ENCODE peak calls at places on chromosomes 13 and 19, in ten cellular contexts. Q is HCT116, Z is tibial nerve, K is mesenchymal stem cell, W is IMR-90, U is heart left ventricle, Y is GM23338, T is heart right ventricle, L is astrocyte, H is breast epithelium. I is an unnamed sample. For H3K36me3 and H3K4me1, the result is how much of the 10 kb centered on the place peaks cover.

GRCh38 chr19:49430678-49431329 is 5.6 kb downstream of the GFY start:
- DNase-seq in Q (no peak), Z (no peak), K (no peak), W (no peak), U (no peak), Y (no peak), T (no peak), L (no peak), H (no peak), I (no peak)

GRCh38 chr13:95643814-95644598 is 500 bp downstream of the DZIP1 start:
- DNase-seq in Q (no peak), Z (no peak), K (peak), W (peak), U (peak), Y (peak), T (peak), L (peak), H (no peak), I (no peak)

GRCh38 chr19:17441241-17442135 is 7.0 kb downstream of the TMEM221 start:
- DNase-seq in Q (no peak), Z (no peak), K (peak), W (no peak), U (no peak), Y (peak), T (no peak), L (peak), H (no peak), I (no peak)

GRCh38 chr13:97256343-97256783 is 34.2 kb downstream of the MBNL2 start:
- DNase-seq in Q (peak), Z (no peak), K (peak), W (peak), U (no peak), Y (no peak), T (no peak), L (peak), H (no peak), I (no peak)

GRCh38 chr13:111861766-111862366 is 205.1 kb upstream of the SOX1 start:
- DNase-seq in Q (no peak), Z (no peak), K (no peak), W (no peak), U (no peak), Y (no peak), T (no peak), L (no peak), H (no peak), I (no peak)

GRCh38 chr13:78241278-78241919 is 322.8 kb upstream of the EDNRB start:
- DNase-seq in Q (no peak), Z (no peak), K (peak), W (peak), U (no peak), Y (peak), T (peak), L (peak), H (no peak), I (no peak)

GRCh38 chr13:111911754-111912452 is 155.0 kb upstream of the SOX1 start:
- DNase-seq in Q (no peak), Z (no peak), K (no peak), W (no peak), U (no peak), Y (no peak), T (no peak), L (no peak), H (peak), I (no peak)

GRCh38 chr19:2512523-2513431 is 36.9 kb downstream of the GADD45B start:
- DNase-seq in Q (no peak), Z (no peak), K (no peak), W (no peak), U (no peak), Y (peak), T (no peak), L (no peak), H (no peak), I (no peak)

GRCh38 chr19:32977269-32977668 is 5.2 kb downstream of the FAAP24 start:
- DNase-seq in Q (no peak), Z (no peak), K (peak), W (peak), U (no peak), Y (no peak), T (no peak), L (no peak), H (peak), I (no peak)

GRCh38 chr19:21314676-21315075 is 14.5 kb downstream of the ZNF708 start:
- DNase-seq in Q (no peak), Z (no peak), K (peak), W (peak), U (no peak), Y (no peak), T (no peak), L (peak), H (no peak), I (no peak)

GRCh38 chr13:88979465-88980180 is 1308.5 kb downstream of the SLITRK5 start:
- DNase-seq in Q (no peak), Z (no peak), K (peak), W (no peak), U (peak), Y (peak), T (no peak), L (peak), H (no peak), I (no peak)

GRCh38 chr13:52974711-52975110 is 53.9 kb upstream of the OLFM4 start:
- DNase-seq in Q (no peak), Z (no peak), K (no peak), W (no peak), U (no peak), Y (no peak), T (no peak), L (no peak), H (no peak), I (no peak)

GRCh38 chr19:17488593-17489391 is 18.5 kb downstream of the SLC27A1 start:
- DNase-seq in Q (peak), Z (no peak), K (peak), W (no peak), U (peak), Y (peak), T (peak), L (no peak), H (peak), I (no peak)

GRCh38 chr19:982567-983170 is 1.5 kb upstream of the WDR18 start:
- DNase-seq in Q (no peak), Z (peak), K (peak), W (peak), U (peak), Y (peak), T (peak), L (no peak), H (peak), I (peak)

GRCh38 chr19:5456130-5456835 is 1.1 kb downstream of the ZNRF4 start:
- DNase-seq in Q (no peak), Z (no peak), K (no peak), W (no peak), U (no peak), Y (no peak), T (no peak), L (no peak), H (no peak), I (no peak)

GRCh38 chr13:50916701-50917184 is 7.2 kb downstream of the RNASEH2B start:
- DNase-seq in Q (no peak), Z (no peak), K (peak), W (no peak), U (no peak), Y (no peak), T (no peak), L (no peak), H (no peak), I (peak)

GRCh38 chr13:26880741-26881140 is 120.2 kb upstream of the GPR12 start:
- DNase-seq in Q (no peak), Z (no peak), K (no peak), W (peak), U (no peak), Y (no peak), T (no peak), L (no peak), H (no peak), I (no peak)

GRCh38 chr13:99231726-99232125 is 26.5 kb downstream of the GPR18 start:
- DNase-seq in Q (no peak), Z (no peak), K (no peak), W (no peak), U (no peak), Y (no peak), T (no peak), L (no peak), H (no peak), I (no peak)

GRCh38 chr13:86572115-86572514 is 772.9 kb upstream of the SLITRK6 start:
- DNase-seq in Q (peak), Z (no peak), K (peak), W (peak), U (no peak), Y (no peak), T (no peak), L (peak), H (no peak), I (no peak)

GRCh38 chr13:69287050-69287698 is 820.5 kb upstream of the ATXN8OS start:
- DNase-seq in Q (no peak), Z (no peak), K (no peak), W (no peak), U (no peak), Y (no peak), T (no peak), L (no peak), H (no peak), I (no peak)

GRCh38 chr13:27203854-27204253 is 32.2 kb upstream of the USP12 start:
- DNase-seq in Q (no peak), Z (peak), K (no peak), W (peak), U (no peak), Y (peak), T (no peak), L (no peak), H (no peak), I (no peak)

GRCh38 chr19:35205733-35206323 is 22.7 kb downstream of the FAM187B start:
- DNase-seq in Q (no peak), Z (no peak), K (no peak), W (no peak), U (no peak), Y (no peak), T (no peak), L (no peak), H (no peak), I (no peak)

GRCh38 chr13:43783820-43784219 is 3.0 kb downstream of the ENOX1 start:
- DNase-seq in Q (no peak), Z (no peak), K (peak), W (peak), U (no peak), Y (peak), T (no peak), L (no peak), H (no peak), I (no peak)

GRCh38 chr19:4909172-4909896 is at the start of gene UHRF1:
- DNase-seq in Q (no peak), Z (no peak), K (no peak), W (no peak), U (no peak), Y (peak), T (no peak), L (no peak), H (no peak), I (no peak)

GRCh38 chr19:51531349-51532315 is at the start of gene SIGLEC6:
- DNase-seq in Q (no peak), Z (peak), K (no peak), W (no peak), U (peak), Y (peak), T (peak), L (no peak), H (no peak), I (peak)

GRCh38 chr19:19866599-19867248 is 1.0 kb downstream of the ZNF253 start:
- DNase-seq in Q (no peak), Z (no peak), K (peak), W (no peak), U (no peak), Y (peak), T (no peak), L (no peak), H (no peak), I (no peak)

GRCh38 chr13:71290963-71291937 is 575.8 kb downstream of the DACH1 start:
- DNase-seq in Q (no peak), Z (peak), K (peak), W (peak), U (peak), Y (no peak), T (no peak), L (no peak), H (no peak), I (peak)

GRCh38 chr19:54137913-54138776 is 583 bp downstream of the CNOT3 start:
- DNase-seq in Q (no peak), Z (no peak), K (no peak), W (no peak), U (no peak), Y (peak), T (no peak), L (no peak), H (no peak), I (no peak)

GRCh38 chr13:95485045-95485517 is 67.4 kb upstream of the CLDN10 start:
- DNase-seq in Q (no peak), Z (no peak), K (no peak), W (peak), U (no peak), Y (no peak), T (no peak), L (peak), H (no peak), I (no peak)

GRCh38 chr13:46684287-46685001 is 112.5 kb downstream of the ESD start:
- DNase-seq in Q (no peak), Z (no peak), K (peak), W (no peak), U (no peak), Y (peak), T (no peak), L (no peak), H (no peak), I (no peak)

GRCh38 chr13:23656637-23657036 is 86.4 kb downstream of the TNFRSF19 start:
- DNase-seq in Q (no peak), Z (no peak), K (no peak), W (peak), U (peak), Y (no peak), T (no peak), L (peak), H (no peak), I (no peak)

GRCh38 chr13:99375806-99376080 is 68.5 kb upstream of the GPR183 start:
- DNase-seq in Q (no peak), Z (no peak), K (no peak), W (no peak), U (no peak), Y (no peak), T (no peak), L (no peak), H (no peak), I (no peak)

GRCh38 chr19:32313866-32314265 is 31.5 kb upstream of the ZNF507 start:
- DNase-seq in Q (no peak), Z (no peak), K (no peak), W (no peak), U (no peak), Y (no peak), T (no peak), L (no peak), H (no peak), I (no peak)

GRCh38 chr19:38900816-38901215 is 1.0 kb downstream of the NFKBIB start:
- DNase-seq in Q (no peak), Z (no peak), K (peak), W (no peak), U (no peak), Y (no peak), T (no peak), L (no peak), H (no peak), I (no peak)

GRCh38 chr19:51590441-51590840 is 19.4 kb downstream of the ZNF175 start:
- DNase-seq in Q (no peak), Z (no peak), K (no peak), W (no peak), U (no peak), Y (no peak), T (no peak), L (no peak), H (no peak), I (no peak)

GRCh38 chr13:30105381-30105780 is 202.0 kb downstream of the KATNAL1 start:
- DNase-seq in Q (no peak), Z (no peak), K (no peak), W (no peak), U (no peak), Y (peak), T (no peak), L (no peak), H (no peak), I (no peak)

GRCh38 chr13:113581871-113582270 is 2.7 kb upstream of the TFDP1 start:
- DNase-seq in Q (no peak), Z (no peak), K (no peak), W (no peak), U (no peak), Y (no peak), T (no peak), L (no peak), H (no peak), I (no peak)

GRCh38 chr13:94906605-94907004 is 194.3 kb upstream of the SOX21 start:
- DNase-seq in Q (no peak), Z (no peak), K (no peak), W (no peak), U (no peak), Y (no peak), T (no peak), L (no peak), H (no peak), I (no peak)

GRCh38 chr13:25692156-25692555 is 320.4 kb downstream of the ATP8A2 start:
- DNase-seq in Q (no peak), Z (no peak), K (no peak), W (no peak), U (no peak), Y (peak), T (no peak), L (no peak), H (no peak), I (no peak)

GRCh38 chr19:17576758-17577532 is 21.5 kb downstream of the COLGALT1 start:
- DNase-seq in Q (peak), Z (peak), K (no peak), W (no peak), U (no peak), Y (peak), T (peak), L (no peak), H (no peak), I (no peak)

GRCh38 chr19:11652492-11652891 is 55.2 kb downstream of the ZNF627 start:
- DNase-seq in Q (no peak), Z (no peak), K (no peak), W (no peak), U (no peak), Y (no peak), T (no peak), L (no peak), H (no peak), I (no peak)
- H3K36me3 ChIP-seq in Q (under half), Z (under half), K (under half), W (under half), U (under half), Y (under half), T (under half), L (under half), H (under half), I (under half)

GRCh38 chr19:3534375-3535234 is 4.4 kb upstream of the TEKTIP1 start:
- DNase-seq in Q (no peak), Z (no peak), K (no peak), W (no peak), U (no peak), Y (no peak), T (no peak), L (no peak), H (no peak), I (no peak)
- H3K4me1 ChIP-seq in Q (under half), Z (under half), K (under half), W (under half), U (under half), Y (under half), T (under half), L (under half), H (under half), I (under half)

DNA sequence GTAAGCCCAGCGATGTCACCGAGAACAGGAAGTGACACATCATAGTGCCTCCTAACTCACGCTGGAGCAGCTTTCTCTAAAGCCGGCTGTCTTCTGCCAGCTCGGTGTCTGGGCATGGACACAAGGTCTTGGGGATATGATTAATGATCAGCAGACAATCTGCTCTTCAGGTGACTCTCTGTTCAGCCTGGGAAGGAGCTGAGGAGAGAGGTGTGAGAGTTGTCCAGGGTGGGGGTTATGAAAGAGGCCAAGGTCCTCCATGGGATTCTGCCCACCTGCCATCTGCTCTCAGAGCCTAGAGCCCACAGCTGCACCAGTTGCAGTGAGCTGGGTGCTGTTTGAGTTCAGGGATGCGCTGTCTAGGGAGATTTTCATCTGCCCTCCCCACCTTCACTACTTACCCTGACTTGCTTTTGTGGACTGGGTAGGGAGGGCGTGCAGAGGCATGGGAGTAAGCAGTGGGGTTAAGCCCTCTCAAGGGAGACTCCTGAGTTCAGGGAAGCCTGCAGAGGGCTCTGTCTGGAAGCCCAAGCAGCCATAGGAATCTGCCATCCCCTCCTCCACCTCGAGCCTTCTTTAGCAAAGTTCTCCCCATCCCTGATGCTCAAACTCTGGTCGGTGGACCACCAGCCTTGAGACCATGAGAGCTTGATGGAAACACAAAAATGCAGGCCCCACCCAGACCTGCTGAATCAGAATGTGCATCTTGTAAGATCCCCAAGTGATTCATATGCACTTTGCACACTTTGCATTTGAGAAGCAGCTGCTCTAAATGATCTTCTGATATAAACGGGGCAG is 539.7 kb downstream of the RFC3 start:
- DNase-seq in Q (no peak), Z (no peak), K (peak), W (peak), U (no peak), Y (peak), T (no peak), L (peak), H (no peak), I (no peak)
- H3K4me3 ChIP-seq in Q (peak), Z (no peak), K (no peak), W (no peak), U (no peak), Y (no peak), T (no peak), L (no peak), H (no peak), I (no peak)

GRCh38 chr19:44900328-44901244 is 5.0 kb upstream of the APOE start:
- DNase-seq in Q (no peak), Z (no peak), K (no peak), W (no peak), U (no peak), Y (no peak), T (no peak), L (no peak), H (no peak), I (no peak)
- H3K36me3 ChIP-seq in Q (under half), Z (under half), K (half or more), W (under half), U (half or more), Y (under half), T (under half), L (under half), H (under half), I (under half)